ENCODE peak calls at places on chromosomes 6 and 20, in eight cellular contexts. One of them, this sample, is unnamed.

GRCh38 chr6:3119040-3119723 is 671 bp downstream of the BPHL start:
- DNase-seq in upper lobe of right lung: no peak
- DNase-seq in left lung: no peak
- DNase-seq in CD8-positive, alpha-beta T cell: no peak
- DNase-seq in progenitor cell of endocrine pancreas: no peak
- DNase-seq in nephron progenitor cell: no peak
- DNase-seq in IMR-90: peak
- DNase-seq in lower leg skin: peak
- DNase-seq in this sample: no peak

GRCh38 chr20:62969939-62970306 is 17.4 kb downstream of the SLC17A9 start:
- DNase-seq in CD8-positive, alpha-beta T cell: no peak
- DNase-seq in upper lobe of right lung: no peak
- DNase-seq in nephron progenitor cell: no peak
- DNase-seq in lower leg skin: no peak
- DNase-seq in IMR-90: no peak
- DNase-seq in left lung: no peak
- DNase-seq in progenitor cell of endocrine pancreas: no peak
- DNase-seq in this sample: no peak

GRCh38 chr6:39892490-39893129 is 41.7 kb downstream of the MOCS1 start:
- DNase-seq in left lung: peak
- DNase-seq in progenitor cell of endocrine pancreas: peak
- DNase-seq in upper lobe of right lung: peak
- DNase-seq in IMR-90: peak
- DNase-seq in nephron progenitor cell: peak
- DNase-seq in lower leg skin: no peak
- DNase-seq in CD8-positive, alpha-beta T cell: no peak
- DNase-seq in this sample: peak

GRCh38 chr6:159399953-159400352 is 230.8 kb downstream of the FNDC1 start:
- DNase-seq in CD8-positive, alpha-beta T cell: no peak
- DNase-seq in nephron progenitor cell: no peak
- DNase-seq in upper lobe of right lung: no peak
- DNase-seq in IMR-90: no peak
- DNase-seq in progenitor cell of endocrine pancreas: no peak
- DNase-seq in left lung: no peak
- DNase-seq in lower leg skin: peak
- DNase-seq in this sample: no peak

GRCh38 chr6:13331516-13332348 is 3.4 kb upstream of the TBC1D7 start:
- DNase-seq in progenitor cell of endocrine pancreas: no peak
- DNase-seq in nephron progenitor cell: no peak
- DNase-seq in left lung: no peak
- DNase-seq in upper lobe of right lung: no peak
- DNase-seq in CD8-positive, alpha-beta T cell: no peak
- DNase-seq in IMR-90: peak
- DNase-seq in lower leg skin: no peak
- DNase-seq in this sample: no peak

GRCh38 chr6:9397981-9398559 is 962.7 kb upstream of the SLC35B3 start:
- DNase-seq in lower leg skin: no peak
- DNase-seq in left lung: peak
- DNase-seq in nephron progenitor cell: no peak
- DNase-seq in upper lobe of right lung: peak
- DNase-seq in progenitor cell of endocrine pancreas: no peak
- DNase-seq in CD8-positive, alpha-beta T cell: no peak
- DNase-seq in IMR-90: no peak
- DNase-seq in this sample: no peak

GRCh38 chr6:169207482-169207881 is 46.2 kb downstream of the THBS2 start:
- DNase-seq in progenitor cell of endocrine pancreas: no peak
- DNase-seq in lower leg skin: no peak
- DNase-seq in CD8-positive, alpha-beta T cell: no peak
- DNase-seq in upper lobe of right lung: no peak
- DNase-seq in nephron progenitor cell: no peak
- DNase-seq in left lung: no peak
- DNase-seq in IMR-90: no peak
- DNase-seq in this sample: no peak

GRCh38 chr20:61263084-61263695 is 11.1 kb downstream of the CDH4 start:
- DNase-seq in nephron progenitor cell: peak
- DNase-seq in upper lobe of right lung: no peak
- DNase-seq in progenitor cell of endocrine pancreas: peak
- DNase-seq in left lung: no peak
- DNase-seq in CD8-positive, alpha-beta T cell: peak
- DNase-seq in IMR-90: peak
- DNase-seq in lower leg skin: no peak
- DNase-seq in this sample: no peak

GRCh38 chr6:106527979-106528378 is 101.3 kb downstream of the RTN4IP1 start:
- DNase-seq in progenitor cell of endocrine pancreas: no peak
- DNase-seq in lower leg skin: no peak
- DNase-seq in nephron progenitor cell: no peak
- DNase-seq in upper lobe of right lung: no peak
- DNase-seq in left lung: no peak
- DNase-seq in CD8-positive, alpha-beta T cell: no peak
- DNase-seq in IMR-90: peak
- DNase-seq in this sample: peak

GRCh38 chr6:114342086-114342825 is 567 bp downstream of the HS3ST5 start:
- DNase-seq in left lung: peak
- DNase-seq in IMR-90: no peak
- DNase-seq in upper lobe of right lung: peak
- DNase-seq in lower leg skin: peak
- DNase-seq in nephron progenitor cell: peak
- DNase-seq in progenitor cell of endocrine pancreas: peak
- DNase-seq in CD8-positive, alpha-beta T cell: no peak
- DNase-seq in this sample: no peak

GRCh38 chr6:104526383-104526782 is 333.3 kb downstream of the HACE1 start:
- DNase-seq in nephron progenitor cell: no peak
- DNase-seq in progenitor cell of endocrine pancreas: no peak
- DNase-seq in lower leg skin: no peak
- DNase-seq in CD8-positive, alpha-beta T cell: no peak
- DNase-seq in IMR-90: no peak
- DNase-seq in upper lobe of right lung: no peak
- DNase-seq in left lung: no peak
- DNase-seq in this sample: no peak

GRCh38 chr6:1082040-1082935 is 229.6 kb upstream of the FOXQ1 start:
- DNase-seq in CD8-positive, alpha-beta T cell: no peak
- DNase-seq in progenitor cell of endocrine pancreas: no peak
- DNase-seq in IMR-90: peak
- DNase-seq in upper lobe of right lung: no peak
- DNase-seq in lower leg skin: peak
- DNase-seq in nephron progenitor cell: no peak
- DNase-seq in left lung: no peak
- DNase-seq in this sample: peak

GRCh38 chr6:92777146-92777740 is 642.1 kb downstream of the EPHA7 start:
- DNase-seq in CD8-positive, alpha-beta T cell: no peak
- DNase-seq in IMR-90: peak
- DNase-seq in lower leg skin: no peak
- DNase-seq in upper lobe of right lung: no peak
- DNase-seq in progenitor cell of endocrine pancreas: no peak
- DNase-seq in nephron progenitor cell: no peak
- DNase-seq in left lung: no peak
- DNase-seq in this sample: no peak

GRCh38 chr20:14142171-14142570 is 146.9 kb downstream of the MACROD2 start:
- DNase-seq in upper lobe of right lung: no peak
- DNase-seq in nephron progenitor cell: peak
- DNase-seq in IMR-90: peak
- DNase-seq in progenitor cell of endocrine pancreas: peak
- DNase-seq in left lung: peak
- DNase-seq in CD8-positive, alpha-beta T cell: no peak
- DNase-seq in lower leg skin: no peak
- DNase-seq in this sample: peak

GRCh38 chr20:46199198-46199597 is 81.1 kb downstream of the CD40 start:
- DNase-seq in progenitor cell of endocrine pancreas: no peak
- DNase-seq in lower leg skin: no peak
- DNase-seq in upper lobe of right lung: no peak
- DNase-seq in IMR-90: no peak
- DNase-seq in nephron progenitor cell: peak
- DNase-seq in left lung: no peak
- DNase-seq in CD8-positive, alpha-beta T cell: no peak
- DNase-seq in this sample: no peak

GRCh38 chr6:127606131-127606562 is 29.2 kb downstream of the C6orf58 start:
- DNase-seq in CD8-positive, alpha-beta T cell: no peak
- DNase-seq in left lung: no peak
- DNase-seq in nephron progenitor cell: peak
- DNase-seq in IMR-90: peak
- DNase-seq in upper lobe of right lung: no peak
- DNase-seq in progenitor cell of endocrine pancreas: no peak
- DNase-seq in lower leg skin: no peak
- DNase-seq in this sample: peak

GRCh38 chr20:37349517-37350491 is 3.9 kb downstream of the SRC start:
- DNase-seq in CD8-positive, alpha-beta T cell: no peak
- DNase-seq in progenitor cell of endocrine pancreas: no peak
- DNase-seq in nephron progenitor cell: no peak
- DNase-seq in lower leg skin: peak
- DNase-seq in upper lobe of right lung: peak
- DNase-seq in left lung: peak
- DNase-seq in IMR-90: peak
- DNase-seq in this sample: no peak

GRCh38 chr20:59560588-59561227 is 43.6 kb upstream of the PHACTR3 start:
- DNase-seq in CD8-positive, alpha-beta T cell: no peak
- DNase-seq in progenitor cell of endocrine pancreas: no peak
- DNase-seq in upper lobe of right lung: no peak
- DNase-seq in left lung: no peak
- DNase-seq in lower leg skin: no peak
- DNase-seq in IMR-90: peak
- DNase-seq in nephron progenitor cell: no peak
- DNase-seq in this sample: no peak

GRCh38 chr20:24771651-24772061 is 177.4 kb upstream of the CST7 start:
- DNase-seq in upper lobe of right lung: no peak
- DNase-seq in progenitor cell of endocrine pancreas: no peak
- DNase-seq in IMR-90: no peak
- DNase-seq in left lung: peak
- DNase-seq in CD8-positive, alpha-beta T cell: no peak
- DNase-seq in nephron progenitor cell: no peak
- DNase-seq in lower leg skin: peak
- DNase-seq in this sample: no peak

GRCh38 chr20:23435675-23436539 is 3.6 kb upstream of the CSTL1 start:
- DNase-seq in CD8-positive, alpha-beta T cell: no peak
- DNase-seq in lower leg skin: no peak
- DNase-seq in nephron progenitor cell: no peak
- DNase-seq in progenitor cell of endocrine pancreas: no peak
- DNase-seq in upper lobe of right lung: no peak
- DNase-seq in IMR-90: no peak
- DNase-seq in left lung: no peak
- DNase-seq in this sample: no peak

GRCh38 chr6:73041051-73041450 is 184.2 kb downstream of the KHDC1L start:
- DNase-seq in CD8-positive, alpha-beta T cell: no peak
- DNase-seq in lower leg skin: no peak
- DNase-seq in nephron progenitor cell: no peak
- DNase-seq in upper lobe of right lung: no peak
- DNase-seq in progenitor cell of endocrine pancreas: no peak
- DNase-seq in left lung: no peak
- DNase-seq in IMR-90: no peak
- DNase-seq in this sample: no peak

GRCh38 chr6:138590796-138591709 is 91.8 kb upstream of the NHSL1 start:
- DNase-seq in progenitor cell of endocrine pancreas: peak
- DNase-seq in nephron progenitor cell: peak
- DNase-seq in CD8-positive, alpha-beta T cell: peak
- DNase-seq in left lung: no peak
- DNase-seq in IMR-90: peak
- DNase-seq in lower leg skin: no peak
- DNase-seq in upper lobe of right lung: no peak
- DNase-seq in this sample: peak

GRCh38 chr6:37077459-37078296 is 72.2 kb downstream of the FGD2 start:
- DNase-seq in lower leg skin: peak
- DNase-seq in CD8-positive, alpha-beta T cell: no peak
- DNase-seq in nephron progenitor cell: peak
- DNase-seq in left lung: peak
- DNase-seq in progenitor cell of endocrine pancreas: no peak
- DNase-seq in upper lobe of right lung: peak
- DNase-seq in IMR-90: peak
- DNase-seq in this sample: peak

GRCh38 chr6:162251257-162251656 is 476.3 kb downstream of the PRKN start:
- DNase-seq in upper lobe of right lung: no peak
- DNase-seq in nephron progenitor cell: no peak
- DNase-seq in CD8-positive, alpha-beta T cell: no peak
- DNase-seq in progenitor cell of endocrine pancreas: no peak
- DNase-seq in IMR-90: no peak
- DNase-seq in lower leg skin: no peak
- DNase-seq in left lung: no peak
- DNase-seq in this sample: no peak
- TF ChIP-seq CTCF in upper lobe of right lung: no peak
- TF ChIP-seq CTCF in nephron progenitor cell: peak
- TF ChIP-seq CTCF in CD8-positive, alpha-beta T cell: no peak
- TF ChIP-seq CTCF in progenitor cell of endocrine pancreas: peak
- TF ChIP-seq CTCF in IMR-90: no peak
- TF ChIP-seq CTCF in lower leg skin: no peak
- TF ChIP-seq CTCF in left lung: no peak
- TF ChIP-seq CTCF in this sample: peak

GRCh38 chr20:49747707-49748524 is 34.2 kb upstream of the B4GALT5 start:
- DNase-seq in upper lobe of right lung: peak
- DNase-seq in progenitor cell of endocrine pancreas: no peak
- DNase-seq in IMR-90: peak
- DNase-seq in lower leg skin: peak
- DNase-seq in CD8-positive, alpha-beta T cell: no peak
- DNase-seq in nephron progenitor cell: no peak
- DNase-seq in left lung: peak
- DNase-seq in this sample: peak
- TF ChIP-seq CTCF in upper lobe of right lung: no peak
- TF ChIP-seq CTCF in progenitor cell of endocrine pancreas: no peak
- TF ChIP-seq CTCF in IMR-90: no peak
- TF ChIP-seq CTCF in lower leg skin: no peak
- TF ChIP-seq CTCF in CD8-positive, alpha-beta T cell: no peak
- TF ChIP-seq CTCF in nephron progenitor cell: no peak
- TF ChIP-seq CTCF in left lung: no peak
- TF ChIP-seq CTCF in this sample: no peak

GRCh38 chr6:79546186-79546585 is 9.0 kb upstream of the LCA5 start:
- DNase-seq in CD8-positive, alpha-beta T cell: no peak
- DNase-seq in lower leg skin: no peak
- DNase-seq in IMR-90: peak
- DNase-seq in nephron progenitor cell: no peak
- DNase-seq in upper lobe of right lung: no peak
- DNase-seq in progenitor cell of endocrine pancreas: no peak
- DNase-seq in left lung: no peak
- DNase-seq in this sample: no peak

GRCh38 chr6:79543411-79543810 is 6.2 kb upstream of the LCA5 start:
- DNase-seq in left lung: no peak
- DNase-seq in upper lobe of right lung: no peak
- DNase-seq in lower leg skin: no peak
- DNase-seq in progenitor cell of endocrine pancreas: no peak
- DNase-seq in CD8-positive, alpha-beta T cell: no peak
- DNase-seq in nephron progenitor cell: no peak
- DNase-seq in IMR-90: no peak
- DNase-seq in this sample: no peak

GRCh38 chr6:79544299-79544927 is 7.2 kb upstream of the LCA5 start:
- DNase-seq in IMR-90: peak
- DNase-seq in nephron progenitor cell: no peak
- DNase-seq in CD8-positive, alpha-beta T cell: no peak
- DNase-seq in progenitor cell of endocrine pancreas: no peak
- DNase-seq in lower leg skin: no peak
- DNase-seq in upper lobe of right lung: no peak
- DNase-seq in left lung: no peak
- DNase-seq in this sample: no peak

GRCh38 chr6:79543886-79544285 is 6.7 kb upstream of the LCA5 start:
- DNase-seq in upper lobe of right lung: no peak
- DNase-seq in lower leg skin: no peak
- DNase-seq in IMR-90: no peak
- DNase-seq in left lung: no peak
- DNase-seq in nephron progenitor cell: no peak
- DNase-seq in CD8-positive, alpha-beta T cell: no peak
- DNase-seq in progenitor cell of endocrine pancreas: no peak
- DNase-seq in this sample: no peak

GRCh38 chr6:79544939-79545450 is 7.8 kb upstream of the LCA5 start:
- DNase-seq in IMR-90: peak
- DNase-seq in CD8-positive, alpha-beta T cell: no peak
- DNase-seq in lower leg skin: peak
- DNase-seq in upper lobe of right lung: peak
- DNase-seq in progenitor cell of endocrine pancreas: peak
- DNase-seq in nephron progenitor cell: peak
- DNase-seq in left lung: peak
- DNase-seq in this sample: peak
- TF ChIP-seq CTCF in IMR-90: peak
- TF ChIP-seq CTCF in CD8-positive, alpha-beta T cell: no peak
- TF ChIP-seq CTCF in lower leg skin: no peak
- TF ChIP-seq CTCF in upper lobe of right lung: peak
- TF ChIP-seq CTCF in progenitor cell of endocrine pancreas: peak
- TF ChIP-seq CTCF in nephron progenitor cell: peak
- TF ChIP-seq CTCF in left lung: peak
- TF ChIP-seq CTCF in this sample: peak

GRCh38 chr6:100678027-100678426 is 203.1 kb downstream of the ASCC3 start:
- DNase-seq in IMR-90: peak
- DNase-seq in nephron progenitor cell: no peak
- DNase-seq in lower leg skin: no peak
- DNase-seq in left lung: no peak
- DNase-seq in progenitor cell of endocrine pancreas: no peak
- DNase-seq in upper lobe of right lung: no peak
- DNase-seq in CD8-positive, alpha-beta T cell: no peak
- DNase-seq in this sample: no peak
- TF ChIP-seq CTCF in IMR-90: peak
- TF ChIP-seq CTCF in nephron progenitor cell: peak
- TF ChIP-seq CTCF in lower leg skin: no peak
- TF ChIP-seq CTCF in left lung: no peak
- TF ChIP-seq CTCF in progenitor cell of endocrine pancreas: peak
- TF ChIP-seq CTCF in upper lobe of right lung: no peak
- TF ChIP-seq CTCF in CD8-positive, alpha-beta T cell: no peak
- TF ChIP-seq CTCF in this sample: no peak

This sample was measured in AG09319.